ENCODE peak calls at places on chromosomes 2 and 18, in ten cellular contexts. One of them, this sample, is unnamed.

GRCh38 chr18:58896268-58896667 is 31.6 kb downstream of the ZNF532 start:
- DNase-seq in tibial nerve: no peak
- DNase-seq in GM13976: peak; percentile 49
- DNase-seq in Panc1: no peak
- DNase-seq in nephron progenitor cell: no peak
- DNase-seq in spleen: no peak
- DNase-seq in GM20000: peak; percentile 37
- DNase-seq in ovary: no peak
- DNase-seq in AG04449: no peak
- DNase-seq in endothelial cell of umbilical vein: no peak
- DNase-seq in this sample: no peak

GRCh38 chr2:218230882-218231281 is 13.9 kb downstream of the ARPC2 start:
- DNase-seq in tibial nerve: no peak
- DNase-seq in GM13976: peak; percentile 29
- DNase-seq in Panc1: no peak
- DNase-seq in nephron progenitor cell: no peak
- DNase-seq in spleen: no peak
- DNase-seq in GM20000: peak; percentile 18
- DNase-seq in ovary: no peak
- DNase-seq in AG04449: no peak
- DNase-seq in endothelial cell of umbilical vein: no peak
- DNase-seq in this sample: no peak

GRCh38 chr18:9827856-9828793 is 57.6 kb upstream of the TXNDC2 start:
- DNase-seq in tibial nerve: no peak
- DNase-seq in GM13976: no peak
- DNase-seq in Panc1: peak; percentile 91
- DNase-seq in nephron progenitor cell: no peak
- DNase-seq in spleen: peak; percentile 82
- DNase-seq in GM20000: no peak
- DNase-seq in ovary: no peak
- DNase-seq in AG04449: peak; percentile 99
- DNase-seq in endothelial cell of umbilical vein: peak; percentile 95
- DNase-seq in this sample: no peak

GRCh38 chr2:40625849-40626248 is 174.0 kb upstream of the SLC8A1 start:
- DNase-seq in tibial nerve: no peak
- DNase-seq in GM13976: no peak
- DNase-seq in Panc1: peak; percentile 67
- DNase-seq in nephron progenitor cell: no peak
- DNase-seq in spleen: no peak
- DNase-seq in GM20000: no peak
- DNase-seq in ovary: no peak
- DNase-seq in AG04449: peak; percentile 63
- DNase-seq in endothelial cell of umbilical vein: peak; percentile 23
- DNase-seq in this sample: no peak

GRCh38 chr18:3511980-3512379 is 62.0 kb downstream of the TGIF1 start:
- DNase-seq in tibial nerve: no peak
- DNase-seq in GM13976: no peak
- DNase-seq in Panc1: no peak
- DNase-seq in nephron progenitor cell: no peak
- DNase-seq in spleen: no peak
- DNase-seq in GM20000: no peak
- DNase-seq in ovary: no peak
- DNase-seq in AG04449: peak; percentile 49
- DNase-seq in endothelial cell of umbilical vein: peak; percentile 44
- DNase-seq in this sample: no peak

GRCh38 chr2:160952462-160952861 is 207.8 kb upstream of the TANK start:
- DNase-seq in tibial nerve: no peak
- DNase-seq in GM13976: no peak
- DNase-seq in Panc1: no peak
- DNase-seq in nephron progenitor cell: peak; percentile 28
- DNase-seq in spleen: peak; percentile 82
- DNase-seq in GM20000: no peak
- DNase-seq in ovary: peak; percentile 31
- DNase-seq in AG04449: no peak
- DNase-seq in endothelial cell of umbilical vein: peak; percentile 53
- DNase-seq in this sample: no peak

GRCh38 chr2:46252891-46253659 is 44.1 kb upstream of the EPAS1 start:
- DNase-seq in tibial nerve: no peak
- DNase-seq in GM13976: no peak
- DNase-seq in Panc1: no peak
- DNase-seq in nephron progenitor cell: no peak
- DNase-seq in spleen: no peak
- DNase-seq in GM20000: no peak
- DNase-seq in ovary: no peak
- DNase-seq in AG04449: no peak
- DNase-seq in endothelial cell of umbilical vein: peak; percentile 74
- DNase-seq in this sample: no peak

GRCh38 chr2:67566292-67566691 is 169.2 kb downstream of the ETAA1 start:
- DNase-seq in tibial nerve: no peak
- DNase-seq in GM13976: no peak
- DNase-seq in Panc1: no peak
- DNase-seq in nephron progenitor cell: no peak
- DNase-seq in spleen: no peak
- DNase-seq in GM20000: no peak
- DNase-seq in ovary: no peak
- DNase-seq in AG04449: no peak
- DNase-seq in endothelial cell of umbilical vein: no peak
- DNase-seq in this sample: no peak

GRCh38 chr2:222127660-222128059 is 171.1 kb downstream of the PAX3 start:
- DNase-seq in tibial nerve: no peak
- DNase-seq in GM13976: no peak
- DNase-seq in Panc1: no peak
- DNase-seq in nephron progenitor cell: no peak
- DNase-seq in spleen: no peak
- DNase-seq in GM20000: no peak
- DNase-seq in ovary: no peak
- DNase-seq in AG04449: no peak
- DNase-seq in endothelial cell of umbilical vein: no peak
- DNase-seq in this sample: no peak

GRCh38 chr2:67234443-67234842 is 162.7 kb upstream of the ETAA1 start:
- DNase-seq in tibial nerve: no peak
- DNase-seq in GM13976: no peak
- DNase-seq in Panc1: no peak
- DNase-seq in nephron progenitor cell: no peak
- DNase-seq in spleen: no peak
- DNase-seq in GM20000: no peak
- DNase-seq in ovary: no peak
- DNase-seq in AG04449: no peak
- DNase-seq in endothelial cell of umbilical vein: peak; percentile 26
- DNase-seq in this sample: no peak

GRCh38 chr2:44639399-44639798 is 277.7 kb downstream of the CAMKMT start:
- DNase-seq in tibial nerve: no peak
- DNase-seq in GM13976: no peak
- DNase-seq in Panc1: no peak
- DNase-seq in nephron progenitor cell: no peak
- DNase-seq in spleen: no peak
- DNase-seq in GM20000: no peak
- DNase-seq in ovary: no peak
- DNase-seq in AG04449: no peak
- DNase-seq in endothelial cell of umbilical vein: no peak
- DNase-seq in this sample: no peak
- TF ChIP-seq CTCF in tibial nerve: no peak
- TF ChIP-seq CTCF in GM13976: no peak
- TF ChIP-seq CTCF in Panc1: no peak
- TF ChIP-seq CTCF in nephron progenitor cell: no peak
- TF ChIP-seq CTCF in spleen: no peak
- TF ChIP-seq CTCF in GM20000: no peak
- TF ChIP-seq CTCF in ovary: no peak
- TF ChIP-seq CTCF in AG04449: no peak
- TF ChIP-seq CTCF in endothelial cell of umbilical vein: no peak
- TF ChIP-seq CTCF in this sample: no peak

DNA sequence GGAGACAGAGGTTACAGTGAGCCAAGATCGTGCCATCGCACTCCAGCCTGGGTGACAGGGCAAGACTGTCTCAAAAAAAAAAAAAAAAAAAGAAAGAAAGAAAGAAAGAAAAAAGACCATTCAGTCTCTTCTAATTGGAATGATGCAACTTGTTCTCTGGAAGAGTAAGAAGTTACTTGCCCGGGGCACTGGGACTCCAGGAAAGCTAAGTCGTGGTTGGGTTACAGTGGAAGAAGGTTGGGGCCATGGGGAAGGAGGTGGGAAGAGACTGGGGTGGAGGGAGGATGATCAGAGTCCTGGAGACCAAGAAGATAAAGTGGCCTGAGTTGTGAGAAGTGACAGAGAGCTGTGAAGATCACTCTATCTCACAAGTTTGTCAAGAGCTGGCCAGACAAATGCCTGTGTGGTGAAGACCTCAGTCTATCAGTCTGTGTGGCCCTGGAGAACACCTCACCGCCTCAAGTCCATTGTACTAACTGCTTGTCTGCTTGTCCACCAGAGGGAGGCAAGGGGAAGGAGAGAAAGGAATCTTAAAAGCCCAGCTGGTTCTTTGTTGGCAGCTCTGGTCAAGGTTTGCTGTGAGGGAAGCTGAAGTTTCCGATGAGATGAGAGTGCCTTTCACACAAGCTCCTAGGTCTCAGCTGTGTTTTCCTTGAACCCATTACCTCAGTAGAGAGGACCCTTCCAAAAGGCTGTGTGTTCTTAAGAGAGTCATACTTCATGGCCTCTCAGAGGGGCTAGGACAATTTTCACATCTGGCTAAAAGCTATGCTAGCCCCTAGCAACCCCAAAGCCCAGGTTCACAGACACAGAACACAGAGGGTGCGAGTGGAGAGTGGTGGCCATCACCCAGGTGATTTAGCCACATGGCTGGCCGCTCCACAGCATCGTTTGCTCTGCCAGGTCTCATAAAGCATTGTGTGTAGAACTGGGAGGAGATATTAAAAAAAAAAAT is 72.0 kb upstream of the TMEM178A start:
- DNase-seq in tibial nerve: no peak
- DNase-seq in GM13976: peak; percentile 36
- DNase-seq in Panc1: peak; percentile 18
- DNase-seq in nephron progenitor cell: peak; percentile 9
- DNase-seq in spleen: no peak
- DNase-seq in GM20000: peak; percentile 34
- DNase-seq in ovary: peak; percentile 21
- DNase-seq in AG04449: peak; percentile 37
- DNase-seq in endothelial cell of umbilical vein: peak; percentile 74
- DNase-seq in this sample: no peak
- TF ChIP-seq CTCF in tibial nerve: no peak
- TF ChIP-seq CTCF in GM13976: no peak
- TF ChIP-seq CTCF in Panc1: peak; percentile 76
- TF ChIP-seq CTCF in nephron progenitor cell: peak; percentile 43
- TF ChIP-seq CTCF in spleen: no peak
- TF ChIP-seq CTCF in GM20000: no peak
- TF ChIP-seq CTCF in ovary: no peak
- TF ChIP-seq CTCF in AG04449: peak; percentile 79
- TF ChIP-seq CTCF in endothelial cell of umbilical vein: peak; percentile 48
- TF ChIP-seq CTCF in this sample: peak; percentile 79

GRCh38 chr18:36899289-36899688 is 70.4 kb downstream of the KIAA1328 start:
- DNase-seq in tibial nerve: no peak
- DNase-seq in GM13976: no peak
- DNase-seq in Panc1: no peak
- DNase-seq in nephron progenitor cell: no peak
- DNase-seq in spleen: no peak
- DNase-seq in GM20000: no peak
- DNase-seq in ovary: no peak
- DNase-seq in AG04449: no peak
- DNase-seq in endothelial cell of umbilical vein: no peak
- DNase-seq in this sample: no peak
- TF ChIP-seq CTCF in tibial nerve: no peak
- TF ChIP-seq CTCF in GM13976: no peak
- TF ChIP-seq CTCF in Panc1: peak; percentile 47
- TF ChIP-seq CTCF in nephron progenitor cell: peak; percentile 21
- TF ChIP-seq CTCF in spleen: no peak
- TF ChIP-seq CTCF in GM20000: no peak
- TF ChIP-seq CTCF in ovary: no peak
- TF ChIP-seq CTCF in AG04449: no peak
- TF ChIP-seq CTCF in endothelial cell of umbilical vein: peak; percentile 20
- TF ChIP-seq CTCF in this sample: peak; percentile 68

GRCh38 chr2:25821225-25822056 is 56.8 kb downstream of the ASXL2 start:
- DNase-seq in tibial nerve: no peak
- DNase-seq in GM13976: no peak
- DNase-seq in Panc1: no peak
- DNase-seq in nephron progenitor cell: no peak
- DNase-seq in spleen: no peak
- DNase-seq in GM20000: no peak
- DNase-seq in ovary: no peak
- DNase-seq in AG04449: no peak
- DNase-seq in endothelial cell of umbilical vein: peak; percentile 88
- DNase-seq in this sample: no peak

GRCh38 chr2:25825238-25825637 is 53.0 kb downstream of the ASXL2 start:
- DNase-seq in tibial nerve: no peak
- DNase-seq in GM13976: no peak
- DNase-seq in Panc1: no peak
- DNase-seq in nephron progenitor cell: no peak
- DNase-seq in spleen: no peak
- DNase-seq in GM20000: no peak
- DNase-seq in ovary: no peak
- DNase-seq in AG04449: no peak
- DNase-seq in endothelial cell of umbilical vein: no peak
- DNase-seq in this sample: no peak

GRCh38 chr2:25824718-25825117 is 53.6 kb downstream of the ASXL2 start:
- DNase-seq in tibial nerve: no peak
- DNase-seq in GM13976: no peak
- DNase-seq in Panc1: no peak
- DNase-seq in nephron progenitor cell: no peak
- DNase-seq in spleen: no peak
- DNase-seq in GM20000: peak; percentile 12
- DNase-seq in ovary: no peak
- DNase-seq in AG04449: no peak
- DNase-seq in endothelial cell of umbilical vein: no peak
- DNase-seq in this sample: no peak

GRCh38 chr2:25824216-25824615 is 54.1 kb downstream of the ASXL2 start:
- DNase-seq in tibial nerve: no peak
- DNase-seq in GM13976: peak; percentile 18
- DNase-seq in Panc1: no peak
- DNase-seq in nephron progenitor cell: no peak
- DNase-seq in spleen: no peak
- DNase-seq in GM20000: no peak
- DNase-seq in ovary: no peak
- DNase-seq in AG04449: no peak
- DNase-seq in endothelial cell of umbilical vein: no peak
- DNase-seq in this sample: no peak

DNA sequence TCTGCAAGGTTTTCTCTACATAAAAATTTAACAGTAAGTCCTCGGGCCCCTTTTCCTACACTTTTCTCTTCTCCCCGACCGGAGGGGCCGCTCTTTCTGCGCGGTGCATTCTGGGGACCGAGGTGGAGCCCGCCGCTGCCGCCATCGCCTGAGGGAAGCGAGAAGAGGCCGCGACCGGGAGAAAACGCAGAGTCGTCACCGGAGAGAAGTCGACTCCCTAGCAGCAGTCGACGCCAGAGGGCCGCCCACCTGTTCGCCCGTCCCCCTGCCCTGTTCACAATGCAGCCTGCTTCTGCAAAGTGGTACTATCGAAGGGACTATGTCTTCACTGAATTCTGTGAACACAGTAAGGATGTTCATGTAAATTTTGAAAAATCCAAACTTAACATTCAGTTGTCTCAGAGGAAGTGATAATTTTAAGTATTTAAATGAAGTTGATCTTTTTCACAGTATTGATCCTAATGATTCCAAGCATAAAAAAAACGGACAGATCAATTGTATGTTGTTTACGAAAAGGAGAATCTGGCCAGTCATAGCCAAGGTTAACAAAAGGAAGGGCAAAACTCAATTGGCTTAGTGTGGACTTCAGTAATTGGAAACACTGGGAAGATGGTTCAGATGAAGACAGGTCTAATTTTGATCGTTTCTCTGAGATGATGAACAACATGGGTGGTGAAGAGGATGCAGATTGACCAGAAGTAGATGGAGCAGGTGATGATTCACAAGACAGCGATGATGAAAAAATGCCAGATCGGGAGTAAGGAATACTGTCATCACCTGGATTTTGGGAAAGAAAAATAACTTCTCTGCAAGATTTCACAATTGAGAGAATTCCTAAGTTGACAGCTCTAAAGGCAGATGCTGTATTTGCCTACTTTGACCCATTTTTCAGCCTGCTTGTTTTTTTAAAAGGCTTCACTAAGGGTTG is 55.8 kb downstream of the ASXL2 start:
- DNase-seq in tibial nerve: no peak
- DNase-seq in GM13976: peak; percentile 36
- DNase-seq in Panc1: no peak
- DNase-seq in nephron progenitor cell: no peak
- DNase-seq in spleen: peak; percentile 87
- DNase-seq in GM20000: peak; percentile 15
- DNase-seq in ovary: peak; percentile 55
- DNase-seq in AG04449: no peak
- DNase-seq in endothelial cell of umbilical vein: peak; percentile 54
- DNase-seq in this sample: no peak
- TF ChIP-seq CTCF in tibial nerve: no peak
- TF ChIP-seq CTCF in GM13976: no peak
- TF ChIP-seq CTCF in Panc1: no peak
- TF ChIP-seq CTCF in nephron progenitor cell: no peak
- TF ChIP-seq CTCF in spleen: no peak
- TF ChIP-seq CTCF in GM20000: no peak
- TF ChIP-seq CTCF in ovary: no peak
- TF ChIP-seq CTCF in AG04449: no peak
- TF ChIP-seq CTCF in endothelial cell of umbilical vein: no peak
- TF ChIP-seq CTCF in this sample: no peak